ENCODE peak calls at places on chromosomes 2 and 18, in eight cellular contexts. J, N, O, S, I, F, X and E are unnamed samples.

GRCh38 chr2:172113617-172114016 is 10.9 kb upstream of the DLX2 start:
- DNase-seq in J (no peak), N (peak), O (peak), S (no peak), I (no peak), F (no peak), X (no peak), E (no peak)

GRCh38 chr18:22169889-22170420 is 566 bp downstream of the GATA6 start:
- DNase-seq in J (no peak), N (peak), O (no peak), S (no peak), I (peak), F (no peak), X (peak), E (no peak)

GRCh38 chr2:96164459-96165184 is 19.4 kb upstream of the DUSP2 start:
- DNase-seq in J (peak), N (no peak), O (no peak), S (no peak), I (no peak), F (no peak), X (no peak), E (no peak)

GRCh38 chr2:27832396-27832795 is 57.8 kb downstream of the RBKS start:
- DNase-seq in J (no peak), N (peak), O (no peak), S (no peak), I (no peak), F (no peak), X (no peak), E (no peak)

GRCh38 chr2:239934571-239935171 is 90.5 kb downstream of the NDUFA10 start:
- DNase-seq in J (peak), N (peak), O (peak), S (peak), I (peak), F (peak), X (peak), E (peak)

GRCh38 chr2:152320814-152321213 is 14.2 kb upstream of the FMNL2 start:
- DNase-seq in J (no peak), N (no peak), O (no peak), S (no peak), I (no peak), F (no peak), X (no peak), E (no peak)

GRCh38 chr2:29119211-29119610 is 4.0 kb downstream of the CLIP4 start:
- DNase-seq in J (no peak), N (no peak), O (no peak), S (no peak), I (no peak), F (no peak), X (no peak), E (no peak)

GRCh38 chr2:160028431-160029269 is 33.8 kb downstream of the PLA2R1 start:
- DNase-seq in J (no peak), N (peak), O (no peak), S (no peak), I (no peak), F (no peak), X (no peak), E (no peak)

DNA sequence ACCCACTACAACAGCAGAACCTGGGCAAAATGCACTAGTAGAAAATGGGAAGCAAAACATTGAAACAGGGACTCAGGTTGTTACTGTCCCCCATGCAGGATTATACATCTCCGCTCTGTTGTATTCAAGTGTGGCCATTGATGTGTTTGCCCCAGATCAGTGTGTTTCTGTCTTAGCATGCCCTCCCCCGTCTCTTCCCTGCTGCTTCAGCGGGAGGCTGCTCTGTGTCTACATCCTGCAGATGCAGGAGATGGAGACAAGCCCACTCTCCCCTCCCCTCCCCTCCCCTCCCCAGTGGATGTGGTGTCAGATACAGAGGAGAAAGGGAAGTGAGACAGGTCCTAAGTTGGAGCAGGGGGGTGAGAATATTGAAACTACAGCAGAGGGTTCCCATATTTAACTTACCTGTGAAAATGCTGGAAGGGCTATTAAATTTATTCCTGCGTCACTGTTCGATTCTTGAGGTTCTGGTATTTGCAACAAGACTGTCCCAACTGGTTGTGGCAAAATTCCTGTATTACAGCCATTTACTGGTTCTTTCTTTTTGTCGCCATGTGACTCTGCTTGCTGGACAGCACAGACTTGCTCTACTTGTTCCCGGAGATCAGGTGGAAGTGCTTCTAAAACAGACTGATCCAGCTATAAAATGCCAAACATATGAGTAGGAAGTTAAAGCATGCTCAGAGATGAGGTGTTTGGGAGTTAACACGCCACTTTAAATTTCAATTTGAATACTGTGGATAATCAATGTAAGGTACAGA is 67.0 kb downstream of the EIF5B start:
- DNase-seq in J (no peak), N (no peak), O (no peak), S (no peak), I (no peak), F (no peak), X (no peak), E (no peak)
- TF ChIP-seq POLR2A in J (no peak), N (no peak), O (no peak), S (no peak), I (no peak), F (no peak), X (no peak), E (no peak)

GRCh38 chr2:126663184-126663963 is 7.4 kb downstream of the GYPC start:
- DNase-seq in J (no peak), N (no peak), O (no peak), S (no peak), I (no peak), F (no peak), X (no peak), E (no peak)

GRCh38 chr2:126664639-126665038 is 8.7 kb downstream of the GYPC start:
- DNase-seq in J (no peak), N (no peak), O (no peak), S (no peak), I (no peak), F (no peak), X (no peak), E (no peak)

GRCh38 chr2:126664234-126664633 is 8.3 kb downstream of the GYPC start:
- DNase-seq in J (peak), N (no peak), O (no peak), S (no peak), I (no peak), F (no peak), X (no peak), E (no peak)

GRCh38 chr2:126666003-126666402 is 10.0 kb downstream of the GYPC start:
- DNase-seq in J (no peak), N (no peak), O (no peak), S (no peak), I (peak), F (no peak), X (no peak), E (no peak)

DNA sequence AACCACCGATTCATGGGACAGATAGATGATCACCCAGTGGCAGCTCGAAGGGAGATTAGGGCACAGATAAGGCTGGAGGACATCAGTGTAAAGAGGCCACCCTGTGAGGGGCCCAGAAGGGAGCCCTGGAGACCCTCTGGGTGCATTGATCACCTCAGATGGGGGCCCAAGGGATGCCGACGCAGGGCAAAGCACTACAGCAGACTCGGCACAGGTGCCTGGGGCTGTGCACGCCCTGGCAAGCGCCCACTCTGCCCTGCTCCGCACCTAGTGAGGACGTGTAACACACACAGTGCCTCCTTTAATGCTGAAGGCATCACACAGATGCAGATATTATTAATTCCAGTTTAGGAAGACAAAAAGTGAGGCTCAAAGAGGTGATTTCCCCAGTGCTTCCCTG is 9.5 kb downstream of the GYPC start:
- DNase-seq in J (no peak), N (no peak), O (no peak), S (no peak), I (peak), F (no peak), X (no peak), E (no peak)
- TF ChIP-seq POLR2A in J (no peak), N (no peak), O (no peak), S (no peak), I (no peak), F (no peak), X (no peak), E (no peak)

GRCh38 chr2:39436592-39437521 is at the start of gene MAP4K3:
- DNase-seq in J (peak), N (peak), O (peak), S (peak), I (peak), F (peak), X (peak), E (peak)
- TF ChIP-seq POLR2A in J (peak), N (peak), O (peak), S (no peak), I (peak), F (peak), X (peak), E (no peak)

DNA sequence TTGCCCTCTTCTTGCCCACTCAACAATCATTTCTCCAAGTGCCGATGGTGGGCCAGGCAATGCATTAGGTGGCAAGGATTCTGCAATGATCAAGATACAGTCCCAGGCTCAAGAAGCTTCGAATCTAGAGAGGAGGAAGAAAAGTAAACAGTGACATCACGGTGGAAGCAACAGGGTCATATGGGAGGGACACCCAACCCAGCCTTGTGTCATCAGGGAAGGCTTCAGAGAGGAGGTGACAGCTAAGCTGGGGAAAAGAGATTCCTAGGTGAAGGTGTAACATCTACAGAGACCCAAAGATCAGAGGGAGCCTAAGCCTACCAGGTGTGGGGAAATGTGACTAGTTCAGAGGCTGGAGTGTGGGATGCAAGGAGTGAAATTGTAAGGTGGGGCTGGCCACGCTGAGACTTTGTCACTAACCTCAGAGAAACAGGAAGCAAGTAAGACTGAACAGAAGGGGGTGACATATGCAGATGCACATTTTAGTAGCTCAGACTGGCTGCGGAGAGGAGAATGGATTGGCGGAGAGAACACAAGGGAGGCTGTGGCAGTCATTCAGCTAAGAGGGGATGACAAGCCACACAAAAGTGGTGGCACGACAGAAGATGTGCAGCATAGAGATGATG is 104.9 kb downstream of the ANKRD44 start:
- DNase-seq in J (peak), N (no peak), O (no peak), S (no peak), I (no peak), F (peak), X (no peak), E (no peak)
- TF ChIP-seq POLR2A in J (peak), N (no peak), O (no peak), S (peak), I (no peak), F (no peak), X (no peak), E (no peak)

GRCh38 chr2:70303186-70303585 is 1.3 kb upstream of the FAM136A start:
- DNase-seq in J (no peak), N (no peak), O (no peak), S (no peak), I (no peak), F (no peak), X (no peak), E (no peak)

GRCh38 chr2:70305531-70305930 is 3.7 kb upstream of the FAM136A start:
- DNase-seq in J (no peak), N (no peak), O (no peak), S (no peak), I (no peak), F (no peak), X (no peak), E (no peak)

GRCh38 chr2:70304501-70304900 is 2.6 kb upstream of the FAM136A start:
- DNase-seq in J (no peak), N (no peak), O (no peak), S (no peak), I (no peak), F (no peak), X (no peak), E (peak)

GRCh38 chr2:70300771-70301343 is 1.0 kb downstream of the FAM136A start:
- DNase-seq in J (no peak), N (no peak), O (no peak), S (no peak), I (peak), F (no peak), X (no peak), E (no peak)

DNA sequence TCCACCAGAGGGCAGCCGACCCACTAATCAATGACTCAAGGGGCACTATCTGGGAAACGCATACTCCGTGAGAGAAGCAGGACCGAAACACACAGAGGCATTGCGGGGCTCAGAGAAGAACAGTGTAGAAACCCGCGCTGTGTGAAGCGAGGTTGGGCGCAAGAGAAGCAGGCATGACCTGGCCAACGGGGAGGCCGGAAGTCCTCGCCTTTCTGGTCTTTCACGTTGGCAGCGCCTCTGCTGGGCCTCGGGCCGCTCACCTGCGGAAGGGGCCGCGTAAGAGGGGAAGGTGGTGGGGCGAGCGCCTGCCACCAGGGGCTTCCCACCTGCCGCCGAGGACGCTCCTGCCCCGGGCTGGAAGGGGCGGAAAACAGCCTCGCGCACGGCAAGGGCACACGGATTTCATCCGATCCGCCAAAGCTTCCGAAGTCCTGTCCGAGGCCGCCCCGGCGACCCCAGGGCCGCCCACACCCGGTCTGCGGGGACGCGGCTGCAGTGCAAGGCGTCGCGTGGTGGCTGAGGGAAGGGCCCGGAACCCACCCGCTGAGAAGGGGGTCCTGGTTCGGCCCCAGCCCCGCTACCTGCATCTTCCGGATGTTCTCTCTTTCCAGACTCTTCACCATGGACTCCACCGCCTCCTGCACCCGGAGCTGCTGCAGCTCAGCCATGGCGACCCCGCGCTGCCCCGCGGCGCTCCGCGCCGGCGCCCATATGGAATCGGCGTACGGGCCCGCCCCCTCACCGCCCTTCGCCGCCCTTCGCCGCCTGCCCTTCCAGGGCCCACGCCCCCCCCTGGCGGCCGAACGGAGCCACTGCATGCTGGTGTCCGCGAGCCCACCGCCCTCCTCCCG is at the start of gene FAM136A:
- DNase-seq in J (peak), N (peak), O (peak), S (peak), I (peak), F (peak), X (peak), E (peak)
- TF ChIP-seq POLR2A in J (peak), N (no peak), O (peak), S (peak), I (peak), F (no peak), X (no peak), E (no peak)

DNA sequence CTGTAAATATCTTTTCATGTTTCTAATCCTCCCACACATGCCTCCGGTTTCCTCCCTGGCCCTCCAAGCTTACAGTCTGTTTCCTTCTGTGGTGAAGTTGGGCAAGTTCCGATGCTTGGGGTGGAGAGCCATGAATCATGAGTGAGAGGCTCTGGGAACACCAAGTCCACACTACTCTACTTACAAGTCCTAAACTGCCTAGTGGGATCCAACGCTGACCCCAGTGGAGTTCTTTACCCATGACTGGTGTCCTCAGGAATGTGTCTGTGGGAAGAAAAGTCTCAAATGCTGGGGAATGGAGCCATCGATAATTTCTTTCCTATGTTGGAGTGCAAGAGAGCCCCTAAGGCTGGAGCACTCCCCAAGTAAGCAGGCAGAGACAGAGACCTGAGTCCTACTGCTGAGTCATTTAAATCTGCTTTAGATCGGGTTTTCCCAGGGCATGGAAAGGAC is 73.5 kb upstream of the KLF7 start:
- DNase-seq in J (peak), N (peak), O (peak), S (no peak), I (peak), F (peak), X (peak), E (peak)
- TF ChIP-seq POLR2A in J (no peak), N (peak), O (no peak), S (no peak), I (no peak), F (no peak), X (no peak), E (no peak)

DNA sequence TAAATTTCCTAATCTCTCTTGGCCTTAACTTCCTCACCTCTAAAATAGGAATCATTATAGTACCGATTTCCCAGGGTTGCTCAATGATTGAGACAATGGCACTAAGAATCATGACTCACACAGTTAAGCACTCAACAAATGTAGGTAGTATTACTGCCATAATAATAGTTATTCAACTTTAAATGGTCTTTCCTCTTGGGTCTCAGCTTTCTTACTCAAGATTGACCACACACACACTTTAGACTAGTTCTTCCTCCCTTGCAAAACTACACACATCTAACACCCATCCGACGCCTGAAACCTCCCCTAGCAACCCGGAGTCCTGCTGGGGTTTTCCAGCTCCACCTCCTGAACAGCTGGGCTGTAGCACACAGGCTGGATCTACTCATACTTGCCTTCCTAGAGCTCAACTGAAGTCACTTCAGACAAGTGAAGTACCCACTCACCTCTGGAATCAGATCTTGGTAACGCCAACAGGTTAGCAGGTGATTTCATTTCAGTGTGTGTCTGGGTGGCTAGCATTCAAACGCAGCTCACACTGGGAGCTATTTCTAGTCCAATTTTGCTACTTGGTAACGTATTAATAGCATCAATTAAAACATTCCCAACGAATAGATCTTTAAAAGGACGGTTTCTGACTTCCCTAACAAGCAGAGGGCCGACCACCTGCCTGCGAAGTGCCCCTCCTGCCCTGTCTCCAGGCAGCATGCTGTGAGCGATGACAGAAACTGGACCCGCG is 1.2 kb downstream of the UXS1 start:
- DNase-seq in J (peak), N (peak), O (peak), S (peak), I (peak), F (no peak), X (peak), E (no peak)
- TF ChIP-seq POLR2A in J (peak), N (no peak), O (no peak), S (peak), I (peak), F (no peak), X (no peak), E (no peak)

GRCh38 chr2:120530781-120531180 is 184.8 kb downstream of the INHBB start:
- DNase-seq in J (no peak), N (no peak), O (no peak), S (no peak), I (no peak), F (no peak), X (no peak), E (no peak)
- TF ChIP-seq POLR2A in J (no peak), N (no peak), O (no peak), S (no peak), I (no peak), F (no peak), X (no peak), E (no peak)

GRCh38 chr2:200125463-200125862 is 170.1 kb downstream of the MAIP1 start:
- DNase-seq in J (no peak), N (no peak), O (no peak), S (no peak), I (no peak), F (no peak), X (no peak), E (no peak)
- TF ChIP-seq POLR2A in J (no peak), N (no peak), O (no peak), S (no peak), I (no peak), F (no peak), X (no peak), E (no peak)